ENCODE peak calls at places on chromosomes 11 and 22, in eight cellular contexts. G is iPS DF 6.9, Z is mammary epithelial cell, F is A549, B is aorta, Q is Peyer's patch, E is DND-41, V is BJ. Y is an unnamed sample.

GRCh38 chr11:76280882-76281557 is 74.7 kb upstream of the WNT11 start:
- DNase-seq in Q (no peak), G (no peak), E (no peak), Z (no peak), B (no peak), V (no peak), F (no peak), Y (no peak)

GRCh38 chr22:17237031-17237668 is 17.9 kb upstream of the ADA2 start:
- DNase-seq in E (peak; percentile 20), Z (no peak), B (peak; percentile 40), V (no peak), Q (peak; percentile 26), G (no peak), F (no peak), Y (peak; percentile 80)

GRCh38 chr22:50576070-50576469 is 2.2 kb downstream of the CPT1B start:
- DNase-seq in Q (no peak), Z (peak; percentile 46), E (no peak), V (no peak), G (no peak), F (peak; percentile 69), B (peak; percentile 16), Y (no peak)

GRCh38 chr11:44774131-44774530 is 47.4 kb downstream of the TSPAN18 start:
- DNase-seq in Q (no peak), G (no peak), F (no peak), V (no peak), Z (no peak), E (no peak), B (no peak), Y (no peak)

GRCh38 chr11:130629039-130629438 is 180.6 kb downstream of the ADAMTS15 start:
- DNase-seq in G (no peak), V (no peak), F (no peak), B (no peak), E (no peak), Z (peak; percentile 78), Q (no peak), Y (no peak)

GRCh38 chr11:117052196-117053149 is 45.8 kb downstream of the SIK3 start:
- DNase-seq in V (no peak), Z (no peak), F (no peak), G (no peak), Q (no peak), E (no peak), B (no peak), Y (no peak)

GRCh38 chr11:2300936-2301630 is 635 bp downstream of the C11orf21 start:
- DNase-seq in Q (peak; percentile 29), B (no peak), Z (no peak), E (peak; percentile 3), F (no peak), G (no peak), V (no peak), Y (no peak)

GRCh38 chr11:107385361-107385982 is 72.2 kb downstream of the CWF19L2 start:
- DNase-seq in G (no peak), V (no peak), F (peak; percentile 2), Q (no peak), B (no peak), E (no peak), Z (peak; percentile 89), Y (no peak)

GRCh38 chr11:16170448-16170847 is 185.9 kb downstream of the SOX6 start:
- DNase-seq in Q (no peak), G (no peak), F (no peak), Z (no peak), E (no peak), B (no peak), V (no peak), Y (no peak)

GRCh38 chr11:18452927-18453326 is 2.7 kb upstream of the LDHAL6A start:
- DNase-seq in G (no peak), F (no peak), B (no peak), Z (peak; percentile 19), Q (no peak), E (no peak), V (no peak), Y (no peak)

DNA sequence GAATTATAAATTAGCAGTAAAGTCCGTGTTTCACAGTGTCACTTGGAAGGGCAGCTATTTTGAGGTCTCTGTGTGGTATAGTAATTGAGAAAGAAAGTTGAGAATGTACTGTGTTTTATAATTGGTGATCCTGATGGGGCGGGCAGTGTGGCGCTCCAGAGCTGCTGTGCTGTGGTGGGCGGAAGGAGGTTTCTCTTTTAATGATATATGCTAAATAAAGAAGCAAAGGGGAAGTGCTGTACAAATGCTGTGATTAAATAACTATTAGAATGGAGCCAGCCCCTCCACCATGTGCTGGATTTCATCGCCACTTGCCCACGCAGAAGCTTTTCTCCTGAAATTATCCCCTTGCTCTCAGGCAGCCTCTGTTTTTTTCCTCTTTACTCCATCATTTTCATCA is 24.6 kb downstream of the ATXN10 start:
- DNase-seq in G (no peak), Q (no peak), F (no peak), E (no peak), Z (no peak), B (no peak), V (no peak), Y (peak; percentile 51)
- H3K4me3 ChIP-seq in G (no peak overlapping the region), Q (no peak overlapping the region), F (no peak overlapping the region), E (no peak overlapping the region), Z (no peak overlapping the region), B (no peak overlapping the region), V (no peak overlapping the region), Y (no peak overlapping the region)

GRCh38 chr11:68012044-68012842 is 2.1 kb downstream of the ALDH3B1 start:
- DNase-seq in G (no peak), E (no peak), Q (no peak), F (peak; percentile 88), V (no peak), Z (no peak), B (peak; percentile 44), Y (no peak)

GRCh38 chr11:68008381-68009337 is 1.5 kb upstream of the ALDH3B1 start:
- DNase-seq in F (no peak), Q (peak; percentile 79), V (no peak), E (no peak), Z (no peak), B (peak; percentile 65), G (no peak), Y (no peak)

GRCh38 chr11:68011046-68011943 is 1.2 kb downstream of the ALDH3B1 start:
- DNase-seq in F (no peak), E (no peak), G (no peak), Z (no peak), Q (no peak), V (no peak), B (no peak), Y (no peak)

GRCh38 chr11:68009391-68010000 is 631 bp upstream of the ALDH3B1 start:
- DNase-seq in B (peak; percentile 39), G (no peak), V (no peak), E (no peak), F (peak; percentile 76), Q (peak; percentile 57), Z (peak; percentile 44), Y (peak; percentile 36)

DNA sequence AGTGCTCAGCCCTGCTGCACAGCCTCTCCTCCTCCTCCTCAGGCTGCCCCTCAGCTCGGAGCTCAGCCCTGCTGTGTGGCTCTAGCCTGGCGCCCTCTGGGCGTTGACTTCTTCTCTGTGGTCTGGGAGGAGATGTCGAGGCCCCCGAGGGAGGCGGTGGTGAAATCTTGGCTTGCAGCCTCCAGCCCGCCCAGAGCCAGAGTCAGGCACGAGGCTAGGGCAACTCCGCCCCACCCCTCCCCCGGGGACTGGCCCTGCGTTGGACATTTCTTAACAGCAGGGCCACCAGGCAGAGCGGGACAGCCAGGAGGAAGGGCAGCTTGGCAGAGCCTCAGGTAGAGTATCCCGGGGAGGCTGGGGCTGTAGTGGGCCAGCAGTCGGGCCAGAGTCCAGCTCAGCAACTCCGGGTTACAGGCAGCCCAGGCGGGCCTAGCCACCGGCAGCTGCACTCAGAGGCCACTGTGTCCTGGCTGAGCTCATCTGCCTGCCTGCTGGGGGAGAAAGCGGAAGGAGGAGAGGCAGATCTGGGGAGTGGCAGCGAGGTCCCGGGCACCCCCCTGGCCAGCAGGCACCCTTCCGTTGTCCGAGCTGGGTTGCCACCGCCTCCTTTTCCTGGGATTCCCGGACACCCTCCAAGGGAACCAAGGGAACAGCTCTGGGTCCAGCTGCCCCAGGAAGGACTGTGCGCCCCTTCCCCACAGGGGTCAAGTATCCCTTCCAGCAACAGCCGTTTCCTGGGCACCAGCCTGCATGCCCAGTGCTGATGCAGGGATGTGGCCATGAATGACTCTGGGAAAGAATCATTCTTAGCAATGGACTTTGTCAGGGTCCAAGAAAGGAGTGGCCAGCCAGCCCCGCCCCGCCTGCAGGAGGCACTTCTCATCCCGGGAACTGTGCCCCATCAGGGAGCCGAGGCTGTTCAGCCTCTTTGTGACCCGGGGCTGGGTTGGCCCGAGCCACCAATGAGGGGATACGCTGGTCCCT is at the start of gene ALDH3B1:
- DNase-seq in F (peak; percentile 97), G (no peak), B (peak; percentile 97), E (no peak), Q (peak; percentile 62), Z (peak; percentile 70), V (no peak), Y (peak; percentile 34)
- H3K4me3 ChIP-seq in F (peak within 1 kb of the TSS; percentile 66), G (no peak within 1 kb of the TSS), B (no peak within 1 kb of the TSS), E (no peak within 1 kb of the TSS), Q (no peak within 1 kb of the TSS), Z (peak within 1 kb of the TSS; percentile 30), V (peak within 1 kb of the TSS; percentile 50), Y (no peak within 1 kb of the TSS)

GRCh38 chr11:114166389-114166788 is 106.9 kb downstream of the ZBTB16 start:
- DNase-seq in Z (no peak), G (no peak), F (no peak), V (no peak), Q (no peak), B (no peak), E (no peak), Y (no peak)
- H3K4me3 ChIP-seq in Z (no peak overlapping the region), G (no peak overlapping the region), F (no peak overlapping the region), V (no peak overlapping the region), Q (no peak overlapping the region), B (no peak overlapping the region), E (no peak overlapping the region), Y (no peak overlapping the region)

GRCh38 chr11:8808226-8808585 is 102.8 kb upstream of the AKIP1 start:
- DNase-seq in V (no peak), B (no peak), G (no peak), Q (no peak), F (no peak), Z (no peak), E (no peak), Y (no peak)

GRCh38 chr11:8806974-8807373 is 104.0 kb upstream of the AKIP1 start:
- DNase-seq in B (no peak), Q (no peak), Z (no peak), E (no peak), V (no peak), F (no peak), G (no peak), Y (no peak)

GRCh38 chr11:8809605-8810272 is 101.2 kb upstream of the AKIP1 start:
- DNase-seq in G (no peak), E (peak; percentile 46), Z (no peak), B (no peak), Q (no peak), F (no peak), V (no peak), Y (no peak)

GRCh38 chr11:8809185-8809584 is 101.8 kb upstream of the AKIP1 start:
- DNase-seq in V (no peak), B (no peak), F (no peak), Z (peak; percentile 23), E (no peak), Q (no peak), G (no peak), Y (no peak)

DNA sequence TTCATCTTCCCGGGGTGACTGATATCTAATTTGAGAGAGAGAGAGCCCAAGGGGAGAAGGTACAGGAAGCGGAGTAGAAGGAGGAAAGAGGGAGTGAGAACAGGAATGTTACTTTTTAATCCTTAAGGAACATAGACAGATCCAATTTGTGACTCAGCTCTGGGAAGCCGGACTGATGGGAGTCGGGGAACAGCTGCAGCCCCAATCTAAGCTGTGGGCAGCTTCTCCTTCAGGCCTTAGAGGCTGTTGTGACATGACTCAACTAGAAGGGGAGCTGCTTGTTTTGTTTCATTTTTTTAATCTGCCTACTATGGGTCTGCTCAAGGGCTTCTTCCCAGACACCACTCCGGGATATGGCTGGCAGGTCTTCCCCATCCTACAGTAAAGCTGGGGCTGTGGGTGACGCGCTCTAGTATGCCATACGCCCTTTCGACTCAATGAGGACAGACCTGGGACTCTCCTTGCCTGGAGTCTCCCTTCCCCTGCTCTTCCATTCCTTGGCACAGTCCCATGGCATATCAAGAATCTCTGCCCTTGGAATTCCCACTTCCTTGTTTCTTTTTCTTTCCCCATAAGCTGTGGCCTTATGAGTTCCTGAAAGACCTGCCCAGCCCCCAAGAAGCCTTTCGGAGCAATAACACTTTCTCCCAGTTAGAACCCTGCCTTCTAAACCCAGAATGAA is 103.3 kb upstream of the AKIP1 start:
- DNase-seq in V (peak; percentile 68), E (no peak), G (no peak), Q (no peak), Z (peak; percentile 69), F (no peak), B (no peak), Y (no peak)
- H3K4me3 ChIP-seq in V (peak overlapping the region; percentile 55), E (no peak overlapping the region), G (no peak overlapping the region), Q (no peak overlapping the region), Z (peak overlapping the region; percentile 80), F (no peak overlapping the region), B (no peak overlapping the region), Y (no peak overlapping the region)